ENCODE peak calls at places on chromosomes 16 and 17, in eight cellular contexts. B is effector memory CD4-positive, alpha-beta T cell; O is T-helper 2 cell; E is heart right ventricle; Z is activated CD4-positive, CD25-positive, alpha-beta regulatory T cell treated with anti-CD3 and anti-CD28 coated beads, Interleukin-2, amount 50 U/mL, for 16 hours; V is MV-4-11; F is activated CD8-positive, alpha-beta memory T cell treated with anti-CD3 and anti-CD28 coated beads for 1 hour; P is lower leg skin. N is an unnamed sample.
A peak's percentile ranks its signal among the peaks of the same experiment; 100 is the strongest.

GRCh38 chr16:49500211-49500610 is 126.6 kb downstream of the C16orf78 start:
- DNase-seq in B (no peak), O (no peak), E (no peak), Z (no peak), V (no peak), F (no peak), P (no peak), N (no peak)

GRCh38 chr16:49854227-49855203 is 1.4 kb downstream of the ZNF423 start:
- DNase-seq in B (no peak), O (no peak), E (no peak), Z (no peak), V (no peak), F (no peak), P (no peak), N (no peak)

GRCh38 chr17:59105852-59106462 is 723 bp downstream of the TRIM37 start:
- DNase-seq in B (peak; percentile 70), O (peak; percentile 58), E (peak; percentile 57), Z (peak; percentile 64), V (no peak), F (peak; percentile 34), P (peak; percentile 60), N (peak; percentile 51)

GRCh38 chr17:30970757-30971567 is at the start of gene RNF135:
- DNase-seq in B (peak; percentile 12), O (peak; percentile 37), E (peak; percentile 91), Z (peak; percentile 10), V (peak; percentile 12), F (no peak), P (peak; percentile 89), N (peak; percentile 81)

GRCh38 chr16:24975428-24975889 is 39.7 kb downstream of the ARHGAP17 start:
- DNase-seq in B (no peak), O (no peak), E (no peak), Z (no peak), V (no peak), F (no peak), P (no peak), N (no peak)

GRCh38 chr17:64388961-64389565 is 1.6 kb downstream of the PECAM1 start:
- DNase-seq in B (no peak), O (no peak), E (no peak), Z (no peak), V (no peak), F (no peak), P (no peak), N (no peak)

GRCh38 chr17:43873091-43873490 is 26.1 kb downstream of the CD300LG start:
- DNase-seq in B (no peak), O (no peak), E (no peak), Z (no peak), V (no peak), F (no peak), P (no peak), N (no peak)

GRCh38 chr16:30904114-30904780 is 7.8 kb downstream of the CTF1 start:
- DNase-seq in B (no peak), O (no peak), E (no peak), Z (no peak), V (peak; percentile 84), F (no peak), P (no peak), N (no peak)

GRCh38 chr17:82826956-82827355 is 12.9 kb downstream of the ZNF750 start:
- DNase-seq in B (no peak), O (no peak), E (no peak), Z (no peak), V (no peak), F (no peak), P (no peak), N (no peak)

GRCh38 chr16:22816475-22816874 is 2.5 kb downstream of the HS3ST2 start:
- DNase-seq in B (no peak), O (no peak), E (no peak), Z (no peak), V (no peak), F (no peak), P (no peak), N (no peak)

GRCh38 chr17:74809031-74809430 is 32.9 kb upstream of the NAT9 start:
- DNase-seq in B (no peak), O (no peak), E (no peak), Z (no peak), V (peak; percentile 54), F (no peak), P (no peak), N (no peak)

GRCh38 chr17:74779948-74780400 is 3.8 kb upstream of the NAT9 start:
- DNase-seq in B (peak; percentile 59), O (peak; percentile 33), E (peak; percentile 38), Z (no peak), V (peak; percentile 100), F (no peak), P (peak; percentile 59), N (no peak)

GRCh38 chr16:27827765-27828164 is 235.7 kb downstream of the GSG1L start:
- DNase-seq in B (no peak), O (no peak), E (no peak), Z (no peak), V (no peak), F (no peak), P (no peak), N (no peak)

GRCh38 chr17:32323046-32323445 is 18.9 kb downstream of the C17orf75 start:
- DNase-seq in B (no peak), O (no peak), E (no peak), Z (no peak), V (peak; percentile 8), F (no peak), P (no peak), N (no peak)

GRCh38 chr17:12107905-12108304 is 87.2 kb downstream of the MAP2K4 start:
- DNase-seq in B (no peak), O (no peak), E (no peak), Z (no peak), V (no peak), F (no peak), P (no peak), N (no peak)

GRCh38 chr16:53191413-53191812 is 136.6 kb downstream of the CHD9 start:
- DNase-seq in B (no peak), O (no peak), E (no peak), Z (no peak), V (no peak), F (no peak), P (no peak), N (no peak)

GRCh38 chr17:2077040-2077439 is 22.1 kb downstream of the HIC1 start:
- DNase-seq in B (no peak), O (no peak), E (no peak), Z (no peak), V (no peak), F (no peak), P (no peak), N (no peak)

GRCh38 chr17:50266384-50267073 is 7.7 kb upstream of the TMEM92 start:
- DNase-seq in B (no peak), O (no peak), E (no peak), Z (no peak), V (no peak), F (no peak), P (no peak), N (peak; percentile 76)

GRCh38 chr16:4891097-4891885 is 44.0 kb downstream of the UBN1 start:
- DNase-seq in B (no peak), O (no peak), E (no peak), Z (no peak), V (no peak), F (no peak), P (no peak), N (no peak)

GRCh38 chr17:50787106-50787505 is 19.8 kb upstream of the ANKRD40CL start:
- DNase-seq in B (no peak), O (no peak), E (no peak), Z (no peak), V (no peak), F (no peak), P (no peak), N (no peak)

GRCh38 chr16:72969812-72970211 is 78.1 kb downstream of the ZFHX3 start:
- DNase-seq in B (no peak), O (no peak), E (no peak), Z (no peak), V (no peak), F (no peak), P (no peak), N (no peak)

GRCh38 chr16:67939507-67940435 is 3.1 kb upstream of the PSMB10 start:
- DNase-seq in B (no peak), O (no peak), E (no peak), Z (no peak), V (no peak), F (no peak), P (no peak), N (no peak)

GRCh38 chr17:57104461-57105175 is 19.6 kb downstream of the AKAP1 start:
- DNase-seq in B (no peak), O (no peak), E (no peak), Z (no peak), V (no peak), F (no peak), P (no peak), N (no peak)